ENCODE peak calls at places on chromosomes 16 and 17, in nine cellular contexts. R is HEK293T, F is erythroblast, Z is NCI-H2081, B is GM23248, T is NCI-H1092, A is AG10803, W is AG04450, K is iPS DF 6.9. L is an unnamed sample.
A peak's percentile ranks its signal among the peaks of the same experiment; 100 is the strongest.

GRCh38 chr16:66408181-66409048 is 18.7 kb upstream of the BEAN1 start:
- DNase-seq in F (no peak), B (peak; percentile 92), W (peak; percentile 48), T (no peak), A (peak; percentile 55), K (no peak), Z (no peak), R (no peak), L (no peak)

GRCh38 chr16:1877089-1877488 is 5.1 kb upstream of the MEIOB start:
- DNase-seq in W (no peak), T (no peak), R (no peak), F (no peak), A (no peak), B (no peak), K (no peak), Z (no peak), L (no peak)

GRCh38 chr17:34874496-34874895 is 86.8 kb downstream of the CCT6B start:
- DNase-seq in W (no peak), K (no peak), A (no peak), F (no peak), T (no peak), Z (no peak), R (no peak), B (no peak), L (no peak)

GRCh38 chr17:43814714-43815113 is 18.2 kb downstream of the MPP3 start:
- DNase-seq in Z (no peak), B (peak; percentile 89), T (no peak), R (no peak), F (no peak), K (no peak), A (peak; percentile 87), W (no peak), L (no peak)

GRCh38 chr17:74569392-74570003 is 2.2 kb upstream of the CD300H start:
- DNase-seq in F (peak; percentile 21), B (peak; percentile 98), W (peak; percentile 36), A (peak; percentile 96), T (no peak), R (no peak), K (no peak), Z (no peak), L (no peak)

GRCh38 chr16:2983706-2984136 is 3.5 kb upstream of the PKMYT1 start:
- DNase-seq in R (peak; percentile 91), K (no peak), B (peak; percentile 93), F (peak; percentile 77), T (peak; percentile 64), W (peak; percentile 7), A (peak; percentile 72), Z (peak; percentile 70), L (peak; percentile 59)

GRCh38 chr16:68823401-68823800 is 19.9 kb upstream of the TANGO6 start:
- DNase-seq in T (no peak), Z (no peak), B (peak; percentile 91), F (no peak), R (no peak), K (peak; percentile 35), W (peak; percentile 69), A (peak; percentile 96), L (no peak)

GRCh38 chr17:7477392-7478275 is 1.8 kb downstream of the ZBTB4 start:
- DNase-seq in F (peak; percentile 76), K (no peak), T (no peak), Z (no peak), B (peak; percentile 92), A (peak; percentile 96), R (no peak), W (peak; percentile 85), L (no peak)

GRCh38 chr17:83037084-83037950 is 42.1 kb upstream of the METRNL start:
- DNase-seq in R (no peak), A (no peak), T (no peak), B (no peak), F (no peak), K (no peak), Z (no peak), W (no peak), L (no peak)

GRCh38 chr16:10862432-10862831 is 14.6 kb upstream of the CIITA start:
- DNase-seq in T (no peak), A (peak; percentile 82), Z (no peak), K (no peak), W (no peak), B (peak; percentile 97), R (no peak), F (no peak), L (no peak)

GRCh38 chr16:56334761-56335160 is 90.6 kb downstream of the AMFR start:
- DNase-seq in T (no peak), Z (no peak), R (no peak), K (no peak), W (no peak), A (no peak), F (no peak), B (no peak), L (no peak)

GRCh38 chr17:83144421-83145357 is 65.3 kb downstream of the METRNL start:
- DNase-seq in R (no peak), Z (peak; percentile 5), K (no peak), T (no peak), B (peak; percentile 81), A (peak; percentile 87), F (peak; percentile 62), W (no peak), L (peak; percentile 7)

GRCh38 chr17:66365204-66365524 is 62.8 kb downstream of the PRKCA start:
- DNase-seq in B (no peak), R (no peak), T (no peak), F (no peak), W (no peak), K (no peak), Z (no peak), A (no peak), L (no peak)

GRCh38 chr16:84467256-84467655 is 37.2 kb downstream of the MEAK7 start:
- DNase-seq in W (no peak), B (peak; percentile 32), T (no peak), A (no peak), K (no peak), Z (no peak), R (no peak), F (no peak), L (no peak)

GRCh38 chr17:15510361-15510760 is 42.9 kb upstream of the CDRT4 start:
- DNase-seq in R (no peak), F (no peak), B (peak; percentile 88), W (no peak), Z (no peak), T (no peak), A (peak; percentile 82), K (no peak), L (no peak)

GRCh38 chr16:17053536-17054160 is 417.1 kb downstream of the XYLT1 start:
- DNase-seq in R (no peak), W (no peak), T (no peak), B (no peak), A (no peak), K (no peak), Z (no peak), F (no peak), L (no peak)

GRCh38 chr17:80804466-80804865 is 187.2 kb upstream of the CHMP6 start:
- DNase-seq in R (no peak), W (no peak), A (no peak), F (no peak), K (no peak), B (no peak), T (no peak), Z (no peak), L (no peak)

GRCh38 chr16:54253118-54253517 is 33.5 kb downstream of the IRX3 start:
- DNase-seq in W (no peak), B (no peak), R (no peak), A (no peak), T (no peak), F (no peak), Z (no peak), K (no peak), L (no peak)

GRCh38 chr16:75238853-75239371 is 12.5 kb downstream of the BCAR1 start:
- DNase-seq in F (no peak), R (no peak), B (peak; percentile 79), K (no peak), A (no peak), Z (no peak), W (no peak), T (no peak), L (no peak)

GRCh38 chr17:41907185-41907556 is 11.6 kb downstream of the ACLY start:
- DNase-seq in T (peak; percentile 56), A (peak; percentile 75), Z (no peak), R (no peak), B (peak; percentile 79), F (no peak), K (no peak), W (no peak), L (no peak)

GRCh38 chr16:15440852-15441251 is 6.5 kb downstream of the BMERB1 start:
- DNase-seq in T (no peak), A (peak; percentile 60), B (peak; percentile 92), W (no peak), Z (no peak), F (no peak), R (no peak), K (no peak), L (no peak)

GRCh38 chr16:55501549-55502322 is 7.1 kb upstream of the LPCAT2 start:
- DNase-seq in B (peak; percentile 50), A (no peak), R (peak; percentile 54), Z (no peak), K (no peak), T (no peak), W (no peak), F (no peak), L (no peak)

GRCh38 chr17:4607773-4608187 is 23.5 kb downstream of the SMTNL2 start:
- DNase-seq in T (no peak), R (peak; percentile 42), W (no peak), A (peak; percentile 40), Z (no peak), B (peak; percentile 60), F (peak; percentile 53), K (no peak), L (no peak)

GRCh38 chr16:68951991-68952877 is 108.9 kb downstream of the TANGO6 start:
- DNase-seq in A (peak; percentile 59), T (no peak), Z (no peak), R (no peak), K (no peak), F (no peak), B (peak; percentile 60), W (no peak), L (no peak)

GRCh38 chr17:7048968-7049367 is 5.1 kb upstream of the SLC16A11 start:
- DNase-seq in B (no peak), A (no peak), T (no peak), W (no peak), F (no peak), R (no peak), Z (no peak), K (no peak), L (no peak)

L was measured in COR-L47.